ENCODE peak calls at places on chromosomes 16 and 17, in four cellular contexts. One of them, this sample, is unnamed.

GRCh38 chr16:66278111-66278531 is 88.4 kb upstream of the CDH5 start:
- DNase-seq in frontal cortex: no peak
- DNase-seq in GM23338: no peak
- DNase-seq in cardiac fibroblast: no peak
- DNase-seq in this sample: no peak

GRCh38 chr16:13527332-13527731 is 392.6 kb upstream of the ERCC4 start:
- DNase-seq in cardiac fibroblast: no peak
- DNase-seq in GM23338: no peak
- DNase-seq in frontal cortex: no peak
- DNase-seq in this sample: no peak

GRCh38 chr16:12874135-12874534 is 27.3 kb upstream of the SHISA9 start:
- DNase-seq in GM23338: peak; percentile 35
- DNase-seq in frontal cortex: no peak
- DNase-seq in cardiac fibroblast: no peak
- DNase-seq in this sample: no peak

GRCh38 chr17:38669520-38669919 is 5.2 kb downstream of the EPOP start:
- DNase-seq in cardiac fibroblast: no peak
- DNase-seq in GM23338: no peak
- DNase-seq in frontal cortex: no peak
- DNase-seq in this sample: no peak

GRCh38 chr16:49652441-49653175 is 203.3 kb downstream of the ZNF423 start:
- DNase-seq in frontal cortex: no peak
- DNase-seq in GM23338: no peak
- DNase-seq in cardiac fibroblast: peak; percentile 79
- DNase-seq in this sample: no peak

GRCh38 chr16:14384745-14385144 is 245.3 kb downstream of the PARN start:
- DNase-seq in GM23338: no peak
- DNase-seq in cardiac fibroblast: no peak
- DNase-seq in frontal cortex: no peak
- DNase-seq in this sample: no peak

GRCh38 chr16:79595261-79595660 is 5.3 kb downstream of the MAF start:
- DNase-seq in GM23338: no peak
- DNase-seq in frontal cortex: no peak
- DNase-seq in cardiac fibroblast: no peak
- DNase-seq in this sample: no peak

GRCh38 chr16:3520398-3520797 is 19.6 kb downstream of the CLUAP1 start:
- DNase-seq in cardiac fibroblast: no peak
- DNase-seq in GM23338: no peak
- DNase-seq in frontal cortex: no peak
- DNase-seq in this sample: no peak

GRCh38 chr17:82838386-82839063 is 1.3 kb downstream of the ZNF750 start:
- DNase-seq in cardiac fibroblast: peak; percentile 29
- DNase-seq in frontal cortex: no peak
- DNase-seq in GM23338: no peak
- DNase-seq in this sample: no peak

GRCh38 chr16:72728516-72728915 is 319.4 kb downstream of the ZFHX3 start:
- DNase-seq in frontal cortex: no peak
- DNase-seq in cardiac fibroblast: no peak
- DNase-seq in GM23338: no peak
- DNase-seq in this sample: no peak

GRCh38 chr17:68656666-68657065 is 55.5 kb upstream of the FAM20A start:
- DNase-seq in cardiac fibroblast: no peak
- DNase-seq in frontal cortex: no peak
- DNase-seq in GM23338: no peak
- DNase-seq in this sample: no peak

GRCh38 chr16:89958068-89958467 is 9.5 kb downstream of the DEF8 start:
- DNase-seq in cardiac fibroblast: peak; percentile 24
- DNase-seq in frontal cortex: no peak
- DNase-seq in GM23338: peak; percentile 82
- DNase-seq in this sample: no peak

GRCh38 chr17:28474035-28474640 is 694 bp downstream of the SLC13A2 start:
- DNase-seq in frontal cortex: no peak
- DNase-seq in GM23338: no peak
- DNase-seq in cardiac fibroblast: no peak
- DNase-seq in this sample: no peak

GRCh38 chr16:19929062-19929511 is 44.4 kb upstream of the GPRC5B start:
- DNase-seq in frontal cortex: no peak
- DNase-seq in cardiac fibroblast: no peak
- DNase-seq in GM23338: no peak
- DNase-seq in this sample: no peak

GRCh38 chr17:81241648-81242420 is 2.7 kb downstream of the NDUFAF8 start:
- DNase-seq in frontal cortex: peak; percentile 69
- DNase-seq in cardiac fibroblast: peak; percentile 49
- DNase-seq in GM23338: peak; percentile 85
- DNase-seq in this sample: peak; percentile 72

GRCh38 chr17:10067446-10068143 is 130.8 kb downstream of the GAS7 start:
- DNase-seq in frontal cortex: no peak
- DNase-seq in GM23338: no peak
- DNase-seq in cardiac fibroblast: no peak
- DNase-seq in this sample: no peak

GRCh38 chr17:4587803-4588202 is 3.5 kb downstream of the SMTNL2 start:
- DNase-seq in frontal cortex: no peak
- DNase-seq in GM23338: no peak
- DNase-seq in cardiac fibroblast: peak; percentile 54
- DNase-seq in this sample: no peak

GRCh38 chr17:54172654-54173316 is 350.1 kb downstream of the KIF2B start:
- DNase-seq in GM23338: peak; percentile 67
- DNase-seq in frontal cortex: no peak
- DNase-seq in cardiac fibroblast: peak; percentile 10
- DNase-seq in this sample: no peak

GRCh38 chr16:68128577-68129305 is 43.6 kb downstream of the NFATC3 start:
- DNase-seq in GM23338: peak; percentile 18
- DNase-seq in frontal cortex: no peak
- DNase-seq in cardiac fibroblast: peak; percentile 50
- DNase-seq in this sample: peak; percentile 3